ENCODE peak calls at places on chromosomes 16 and 17, in five cellular contexts. N is Karpas-422; A is CD8-positive, alpha-beta T cell; P is uterus; R is heart left ventricle. Z is an unnamed sample.

GRCh38 chr16:47774661-47775060 is 313.5 kb downstream of the PHKB start:
- DNase-seq in P (no peak), N (no peak), R (no peak), A (no peak), Z (peak; percentile 11)

GRCh38 chr17:78330570-78331224 is 29.2 kb downstream of the SOCS3 start:
- DNase-seq in N (no peak), P (peak; percentile 37), A (no peak), R (no peak), Z (no peak)

GRCh38 chr16:51818342-51818944 is 667.4 kb upstream of the SALL1 start:
- DNase-seq in A (no peak), P (peak; percentile 18), N (peak; percentile 76), R (peak; percentile 24), Z (peak; percentile 41)

GRCh38 chr17:12927541-12928425 is 90.0 kb downstream of the ELAC2 start:
- DNase-seq in R (peak; percentile 38), P (peak; percentile 23), A (no peak), N (peak; percentile 71), Z (no peak)

GRCh38 chr16:58111331-58111627 is 17.9 kb downstream of the CFAP20 start:
- DNase-seq in N (no peak), R (no peak), P (no peak), A (no peak), Z (no peak)

GRCh38 chr16:51762081-51762995 is 611.3 kb upstream of the SALL1 start:
- DNase-seq in P (peak; percentile 83), R (peak; percentile 49), N (peak; percentile 90), A (no peak), Z (peak; percentile 60)

GRCh38 chr17:69425978-69426377 is 11.5 kb downstream of the MAP2K6 start:
- DNase-seq in R (no peak), N (no peak), A (no peak), P (no peak), Z (no peak)

GRCh38 chr17:82671071-82671470 is 22.8 kb upstream of the WDR45B start:
- DNase-seq in R (no peak), A (no peak), P (no peak), N (no peak), Z (no peak)

GRCh38 chr16:54647216-54647615 is 283.4 kb upstream of the IRX5 start:
- DNase-seq in A (no peak), N (no peak), R (no peak), P (no peak), Z (no peak)

GRCh38 chr16:13643412-13643811 is 276.5 kb upstream of the ERCC4 start:
- DNase-seq in P (no peak), N (no peak), R (no peak), A (no peak), Z (no peak)

GRCh38 chr16:11410382-11411058 is 65.3 kb downstream of the RMI2 start:
- DNase-seq in A (no peak), N (no peak), P (no peak), R (no peak), Z (no peak)

GRCh38 chr17:48637323-48638260 is 11.4 kb upstream of the HOXB9 start:
- DNase-seq in N (no peak), P (no peak), R (no peak), A (no peak), Z (no peak)

GRCh38 chr16:75455677-75456076 is 8.8 kb downstream of the TMEM170A start:
- DNase-seq in R (no peak), P (no peak), N (no peak), A (no peak), Z (no peak)

GRCh38 chr16:67865318-67865717 is 7.5 kb upstream of the EDC4 start:
- DNase-seq in P (no peak), R (no peak), N (peak; percentile 61), A (no peak), Z (no peak)

GRCh38 chr17:1158879-1159278 is 20.9 kb downstream of the ABR start:
- DNase-seq in R (no peak), A (no peak), P (no peak), N (no peak), Z (no peak)

GRCh38 chr17:35578195-35578928 is at the start of gene PEX12:
- DNase-seq in N (peak; percentile 98), P (peak; percentile 86), R (peak; percentile 93), A (peak; percentile 91), Z (peak; percentile 74)

GRCh38 chr17:17750881-17751280 is 69.6 kb downstream of the RAI1 start:
- DNase-seq in A (peak; percentile 64), P (no peak), N (peak; percentile 76), R (no peak), Z (no peak)

GRCh38 chr17:75769536-75769935 is 4.5 kb upstream of the GALK1 start:
- DNase-seq in N (no peak), A (no peak), P (no peak), R (no peak), Z (no peak)

GRCh38 chr17:42618442-42619150 is 9.1 kb downstream of the TUBG1 start:
- DNase-seq in R (peak; percentile 64), N (peak; percentile 66), A (no peak), P (peak; percentile 18), Z (peak; percentile 60)

DNA sequence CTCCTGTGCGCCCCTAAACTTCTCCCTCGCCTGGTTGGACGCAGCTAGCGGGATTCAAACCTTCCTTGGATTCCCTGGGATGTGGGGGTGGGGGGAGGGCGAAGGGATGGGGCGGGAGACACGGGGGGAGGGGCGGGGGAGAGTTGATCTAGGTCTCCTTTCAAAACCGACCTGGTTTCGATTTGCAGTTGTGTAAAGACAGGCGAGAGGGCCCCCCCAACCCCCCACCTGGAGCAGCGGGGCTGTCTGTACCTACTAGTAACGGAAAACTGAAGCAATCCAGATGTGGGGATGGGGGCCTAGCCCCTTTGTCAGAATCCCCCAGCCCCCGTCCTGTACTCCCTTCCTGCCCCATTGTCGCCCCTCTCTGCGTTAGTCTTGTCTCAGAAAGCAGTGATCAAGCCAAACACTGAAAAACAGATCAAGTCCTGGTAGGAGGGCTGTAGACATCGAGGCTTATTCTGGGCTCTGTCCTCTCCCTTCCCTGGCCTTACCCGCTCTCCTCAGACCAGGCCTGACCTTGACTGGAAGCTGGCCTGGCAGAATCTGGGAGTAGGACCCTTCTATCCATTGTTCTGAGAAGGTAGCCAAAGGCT is 902 bp downstream of the DLX4 start:
- DNase-seq in P (no peak), N (no peak), A (no peak), R (no peak), Z (no peak)
- H3K4me3 ChIP-seq in P (no peak overlapping the region), N (no peak overlapping the region), A (peak overlapping the region; percentile 76), R (no peak overlapping the region), Z (peak overlapping the region; percentile 25)

DNA sequence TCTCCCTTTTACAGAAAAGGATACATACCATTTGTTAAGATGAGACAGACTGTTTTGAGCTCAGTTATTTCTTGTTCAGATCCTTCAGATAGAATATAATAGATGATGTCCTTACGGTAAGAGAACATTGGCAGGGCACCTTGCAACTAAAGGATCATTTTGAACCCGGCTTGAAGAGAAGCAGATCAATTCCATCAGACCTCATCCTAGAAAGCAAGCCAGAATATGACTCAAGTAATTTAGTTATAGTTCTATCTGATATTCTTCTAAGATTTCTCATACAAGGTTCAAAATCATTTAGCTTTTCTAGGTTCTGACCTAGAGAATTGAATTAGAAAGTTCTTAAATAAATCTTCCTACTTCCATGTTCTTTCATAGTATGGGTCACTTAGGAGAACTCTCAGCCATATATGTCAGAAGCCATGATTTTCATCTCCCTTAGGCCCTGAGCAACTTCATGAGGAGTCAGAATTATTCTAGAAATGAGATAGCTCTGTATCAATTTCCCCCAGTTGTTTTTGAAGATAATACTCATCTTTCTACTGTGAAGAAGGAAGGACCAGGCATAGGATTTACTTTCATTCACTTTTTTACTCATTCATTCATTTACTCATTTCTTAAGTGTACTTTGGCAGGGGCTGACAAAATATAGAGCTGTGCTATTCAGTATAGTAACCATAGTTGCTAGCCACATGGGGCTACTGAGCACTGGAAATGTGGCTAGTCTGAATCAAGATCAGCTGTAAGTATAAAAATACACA is 2.5 kb upstream of the CMTM1 start:
- DNase-seq in R (no peak), A (no peak), P (no peak), N (no peak), Z (no peak)
- H3K4me1 ChIP-seq in R (no peaks in the 10 kb centered on the region), A (peaks cover 9% of the 10 kb centered on the region), P (no peaks in the 10 kb centered on the region), N (no peaks in the 10 kb centered on the region), Z (no peaks in the 10 kb centered on the region)

DNA sequence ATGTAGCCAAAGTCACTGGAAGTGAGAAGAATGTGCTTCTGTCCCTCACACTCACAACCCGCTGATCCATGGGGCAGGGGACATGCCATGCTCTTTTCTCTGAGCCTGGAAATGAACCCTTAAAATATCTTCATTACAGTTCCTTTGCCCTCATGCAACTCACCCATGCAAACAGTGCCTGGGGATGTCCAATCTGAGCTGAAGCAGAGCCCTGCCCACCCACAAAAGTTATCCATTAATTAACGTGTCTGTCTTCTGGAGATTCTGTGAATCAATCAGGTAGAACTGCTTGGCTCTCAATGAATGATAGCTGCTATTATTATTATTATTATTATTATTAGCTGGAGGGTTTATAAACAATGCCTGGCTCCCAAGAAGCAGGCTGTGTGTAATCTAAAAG is 133.7 kb downstream of the USP31 start:
- DNase-seq in N (no peak), R (no peak), P (no peak), A (no peak), Z (no peak)
- H3K27ac ChIP-seq in N (no peak overlapping the region), R (no peak overlapping the region), P (no peak overlapping the region), A (no peak overlapping the region), Z (no peak overlapping the region)

DNA sequence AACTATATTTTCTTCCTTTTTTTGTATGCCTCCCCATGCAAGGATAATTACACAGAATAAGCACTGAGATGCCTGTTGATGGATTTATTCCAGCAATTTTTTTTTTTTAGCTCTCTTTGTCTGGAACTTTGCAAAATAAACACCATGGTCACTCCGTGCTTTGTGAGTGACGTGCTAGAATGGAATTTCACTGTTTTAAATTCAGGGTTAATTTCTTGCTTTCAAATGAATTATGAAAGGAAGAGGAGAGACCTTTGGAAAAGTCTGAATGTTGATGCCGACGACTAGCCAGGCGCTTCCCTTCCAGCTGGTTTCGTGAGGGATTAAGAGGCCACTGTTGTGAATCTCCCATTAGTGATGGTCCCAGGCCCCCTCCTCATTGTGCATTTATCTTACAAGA is 529.1 kb downstream of the WWOX start:
- DNase-seq in A (no peak), N (no peak), R (no peak), P (no peak), Z (no peak)
- H3K4me3 ChIP-seq in A (no peak overlapping the region), N (no peak overlapping the region), R (no peak overlapping the region), P (no peak overlapping the region), Z (no peak overlapping the region)

GRCh38 chr16:84834403-84834772 is 14.6 kb downstream of the CRISPLD2 start:
- DNase-seq in P (no peak), N (no peak), A (no peak), R (no peak), Z (no peak)
- H3K4me1 ChIP-seq in P (peaks cover 21% of the 10 kb centered on the region), N (no peaks in the 10 kb centered on the region), A (no peaks in the 10 kb centered on the region), R (peaks cover 46% of the 10 kb centered on the region), Z (peaks cover 1% of the 10 kb centered on the region)

DNA sequence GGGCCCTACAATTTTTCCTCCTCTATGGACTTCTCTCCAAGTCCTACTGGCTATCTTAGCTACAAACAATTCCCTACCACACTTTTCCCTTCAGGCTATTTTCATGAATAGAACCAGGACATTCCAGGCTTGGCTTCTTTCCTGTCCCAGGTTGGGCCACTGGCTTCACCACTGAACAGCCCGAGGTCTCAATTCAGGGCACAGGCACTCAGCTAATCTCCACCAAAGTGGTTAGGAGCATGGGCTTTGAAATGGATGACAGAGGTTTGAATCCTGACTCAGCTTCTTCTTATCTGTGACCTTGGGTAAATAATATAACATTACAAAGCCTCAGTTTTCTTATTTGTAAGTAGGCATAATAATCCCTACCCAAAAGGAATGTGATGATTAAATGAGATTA is 50.9 kb upstream of the ZNF629 start:
- DNase-seq in N (no peak), R (no peak), P (no peak), A (no peak), Z (no peak)
- H3K27ac ChIP-seq in N (no peak overlapping the region), R (no peak overlapping the region), P (no peak overlapping the region), A (no peak overlapping the region), Z (no peak overlapping the region)

GRCh38 chr16:70634861-70635260 is 11.5 kb upstream of the IL34 start:
- DNase-seq in P (no peak), A (no peak), N (no peak), R (no peak), Z (no peak)
- H3K4me3 ChIP-seq in P (no peak overlapping the region), A (no peak overlapping the region), N (no peak overlapping the region), R (no peak overlapping the region), Z (no peak overlapping the region)

GRCh38 chr16:81614654-81615359 is 164.3 kb upstream of the PLCG2 start:
- DNase-seq in P (no peak), N (no peak), R (no peak), A (no peak), Z (no peak)
- H3K4me1 ChIP-seq in P (no peaks in the 10 kb centered on the region), N (no peaks in the 10 kb centered on the region), R (peaks cover 60% of the 10 kb centered on the region), A (peaks cover 23% of the 10 kb centered on the region), Z (no peaks in the 10 kb centered on the region)